ENCODE peak calls at places on chromosomes 7 and 10, in six cellular contexts. One of them, this sample, is unnamed. For H3K4me1 and H3K36me3, the result is how much of the 10 kb centered on the place peaks cover.

GRCh38 chr10:103448751-103449150 is 3.4 kb downstream of the CALHM2 start:
- DNase-seq in GM23338: no peak
- DNase-seq in endothelial cell of umbilical vein: peak
- DNase-seq in Panc1: no peak
- DNase-seq in stomach: no peak
- DNase-seq in HCT116: no peak
- DNase-seq in this sample: no peak

GRCh38 chr10:48656241-48656921 is 28.3 kb upstream of the WDFY4 start:
- DNase-seq in Panc1: peak
- DNase-seq in GM23338: peak
- DNase-seq in stomach: peak
- DNase-seq in endothelial cell of umbilical vein: peak
- DNase-seq in HCT116: peak
- DNase-seq in this sample: peak

GRCh38 chr10:35259769-35260397 is 76.4 kb upstream of the CCNY start:
- DNase-seq in Panc1: peak
- DNase-seq in GM23338: no peak
- DNase-seq in HCT116: no peak
- DNase-seq in endothelial cell of umbilical vein: no peak
- DNase-seq in stomach: no peak
- DNase-seq in this sample: no peak

GRCh38 chr10:69797959-69798358 is 3.7 kb upstream of the COL13A1 start:
- DNase-seq in Panc1: no peak
- DNase-seq in HCT116: no peak
- DNase-seq in GM23338: no peak
- DNase-seq in stomach: no peak
- DNase-seq in endothelial cell of umbilical vein: no peak
- DNase-seq in this sample: no peak

GRCh38 chr7:40147371-40148246 is 12.8 kb downstream of the SUGCT start:
- DNase-seq in HCT116: no peak
- DNase-seq in Panc1: no peak
- DNase-seq in GM23338: peak
- DNase-seq in endothelial cell of umbilical vein: no peak
- DNase-seq in stomach: no peak
- DNase-seq in this sample: no peak

GRCh38 chr10:27192284-27192683 is 37.1 kb downstream of the MASTL start:
- DNase-seq in stomach: no peak
- DNase-seq in endothelial cell of umbilical vein: peak
- DNase-seq in Panc1: peak
- DNase-seq in HCT116: peak
- DNase-seq in GM23338: no peak
- DNase-seq in this sample: no peak

GRCh38 chr10:69483988-69484387 is 32.7 kb downstream of the TSPAN15 start:
- DNase-seq in stomach: no peak
- DNase-seq in endothelial cell of umbilical vein: no peak
- DNase-seq in Panc1: no peak
- DNase-seq in HCT116: no peak
- DNase-seq in GM23338: no peak
- DNase-seq in this sample: no peak

GRCh38 chr7:5689118-5689517 is 92.3 kb downstream of the RNF216 start:
- DNase-seq in endothelial cell of umbilical vein: no peak
- DNase-seq in HCT116: no peak
- DNase-seq in GM23338: no peak
- DNase-seq in stomach: no peak
- DNase-seq in Panc1: no peak
- DNase-seq in this sample: no peak

GRCh38 chr10:79139124-79139835 is 70.5 kb downstream of the ZMIZ1 start:
- DNase-seq in endothelial cell of umbilical vein: peak
- DNase-seq in stomach: no peak
- DNase-seq in GM23338: no peak
- DNase-seq in Panc1: no peak
- DNase-seq in HCT116: no peak
- DNase-seq in this sample: no peak

GRCh38 chr7:4134631-4135030 is 547.5 kb upstream of the FOXK1 start:
- DNase-seq in GM23338: no peak
- DNase-seq in stomach: no peak
- DNase-seq in Panc1: no peak
- DNase-seq in HCT116: no peak
- DNase-seq in endothelial cell of umbilical vein: no peak
- DNase-seq in this sample: peak

GRCh38 chr7:34191766-34192550 is 286.6 kb downstream of the BMPER start:
- DNase-seq in endothelial cell of umbilical vein: no peak
- DNase-seq in GM23338: no peak
- DNase-seq in Panc1: no peak
- DNase-seq in stomach: no peak
- DNase-seq in HCT116: no peak
- DNase-seq in this sample: no peak

GRCh38 chr10:108327706-108328105 is 1163.2 kb upstream of the SORCS1 start:
- DNase-seq in endothelial cell of umbilical vein: no peak
- DNase-seq in stomach: no peak
- DNase-seq in Panc1: peak
- DNase-seq in GM23338: no peak
- DNase-seq in HCT116: no peak
- DNase-seq in this sample: no peak

GRCh38 chr10:7159517-7159916 is 251.3 kb downstream of the SFMBT2 start:
- DNase-seq in endothelial cell of umbilical vein: no peak
- DNase-seq in HCT116: no peak
- DNase-seq in stomach: no peak
- DNase-seq in Panc1: no peak
- DNase-seq in GM23338: no peak
- DNase-seq in this sample: no peak

GRCh38 chr7:51024867-51025266 is 242.2 kb upstream of the GRB10 start:
- DNase-seq in HCT116: no peak
- DNase-seq in Panc1: no peak
- DNase-seq in GM23338: no peak
- DNase-seq in endothelial cell of umbilical vein: no peak
- DNase-seq in stomach: no peak
- DNase-seq in this sample: no peak

GRCh38 chr10:88494537-88494936 is 88.6 kb downstream of the RNLS start:
- DNase-seq in GM23338: no peak
- DNase-seq in stomach: no peak
- DNase-seq in endothelial cell of umbilical vein: no peak
- DNase-seq in Panc1: no peak
- DNase-seq in HCT116: no peak
- DNase-seq in this sample: no peak

GRCh38 chr7:55570939-55571338 is 1.4 kb downstream of the VOPP1 start:
- DNase-seq in Panc1: no peak
- DNase-seq in stomach: no peak
- DNase-seq in HCT116: no peak
- DNase-seq in GM23338: no peak
- DNase-seq in endothelial cell of umbilical vein: peak
- DNase-seq in this sample: no peak

GRCh38 chr10:3763852-3764625 is 21.0 kb downstream of the KLF6 start:
- DNase-seq in endothelial cell of umbilical vein: no peak
- DNase-seq in GM23338: no peak
- DNase-seq in stomach: no peak
- DNase-seq in Panc1: peak
- DNase-seq in HCT116: no peak
- DNase-seq in this sample: no peak

GRCh38 chr10:3766046-3766761 is 18.8 kb downstream of the KLF6 start:
- DNase-seq in GM23338: no peak
- DNase-seq in endothelial cell of umbilical vein: no peak
- DNase-seq in HCT116: no peak
- DNase-seq in Panc1: no peak
- DNase-seq in stomach: no peak
- DNase-seq in this sample: no peak

GRCh38 chr10:112827951-112828350 is 122.1 kb upstream of the TCF7L2 start:
- DNase-seq in HCT116: no peak
- DNase-seq in stomach: no peak
- DNase-seq in endothelial cell of umbilical vein: no peak
- DNase-seq in GM23338: no peak
- DNase-seq in Panc1: no peak
- DNase-seq in this sample: no peak

GRCh38 chr10:111879964-111880363 is 303.6 kb downstream of the GPAM start:
- DNase-seq in HCT116: no peak
- DNase-seq in Panc1: no peak
- DNase-seq in GM23338: no peak
- DNase-seq in endothelial cell of umbilical vein: no peak
- DNase-seq in stomach: no peak
- DNase-seq in this sample: no peak

GRCh38 chr10:73413528-73414229 is at the start of gene ANXA7:
- DNase-seq in endothelial cell of umbilical vein: peak
- DNase-seq in stomach: peak
- DNase-seq in Panc1: peak
- DNase-seq in HCT116: peak
- DNase-seq in GM23338: peak
- DNase-seq in this sample: peak

GRCh38 chr7:101972627-101973026 is 155.2 kb downstream of the CUX1 start:
- DNase-seq in HCT116: no peak
- DNase-seq in GM23338: no peak
- DNase-seq in Panc1: no peak
- DNase-seq in endothelial cell of umbilical vein: no peak
- DNase-seq in stomach: no peak
- DNase-seq in this sample: peak

GRCh38 chr7:101970047-101970585 is 152.7 kb downstream of the CUX1 start:
- DNase-seq in Panc1: no peak
- DNase-seq in endothelial cell of umbilical vein: no peak
- DNase-seq in HCT116: no peak
- DNase-seq in stomach: no peak
- DNase-seq in GM23338: no peak
- DNase-seq in this sample: peak

GRCh38 chr7:101968720-101969466 is 151.5 kb downstream of the CUX1 start:
- DNase-seq in GM23338: no peak
- DNase-seq in HCT116: no peak
- DNase-seq in endothelial cell of umbilical vein: no peak
- DNase-seq in stomach: no peak
- DNase-seq in Panc1: no peak
- DNase-seq in this sample: peak

GRCh38 chr7:101973130-101973529 is 155.7 kb downstream of the CUX1 start:
- DNase-seq in endothelial cell of umbilical vein: no peak
- DNase-seq in Panc1: no peak
- DNase-seq in stomach: no peak
- DNase-seq in GM23338: no peak
- DNase-seq in HCT116: no peak
- DNase-seq in this sample: peak

DNA sequence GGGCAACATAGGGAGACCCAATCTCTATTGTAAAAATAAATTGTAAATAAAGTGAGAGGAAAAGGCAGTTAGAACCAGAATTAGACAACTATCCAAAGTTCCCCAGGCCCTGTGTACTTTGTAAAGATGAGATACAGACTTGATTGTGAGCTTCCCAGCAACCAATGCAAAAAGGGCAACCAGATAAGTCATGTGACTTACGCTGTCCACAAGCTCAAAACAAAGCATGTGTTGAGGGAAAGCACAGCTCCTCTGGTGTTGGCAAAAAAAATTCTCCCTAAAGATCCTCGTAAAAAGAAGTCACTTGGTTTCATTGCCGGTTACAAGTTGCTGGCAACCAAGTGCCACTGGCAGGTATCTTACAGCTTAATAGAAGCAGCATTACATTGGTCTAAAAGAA is 154.0 kb downstream of the CUX1 start:
- DNase-seq in stomach: no peak
- DNase-seq in GM23338: no peak
- DNase-seq in Panc1: no peak
- DNase-seq in endothelial cell of umbilical vein: no peak
- DNase-seq in HCT116: no peak
- DNase-seq in this sample: no peak
- H3K4me1 ChIP-seq in stomach: under half
- H3K4me1 ChIP-seq in GM23338: under half
- H3K4me1 ChIP-seq in Panc1: under half
- H3K4me1 ChIP-seq in endothelial cell of umbilical vein: under half
- H3K4me1 ChIP-seq in HCT116: under half
- H3K4me1 ChIP-seq in this sample: under half

GRCh38 chr7:31874631-31875374 is 187.8 kb downstream of the PPP1R17 start:
- DNase-seq in Panc1: no peak
- DNase-seq in GM23338: no peak
- DNase-seq in endothelial cell of umbilical vein: no peak
- DNase-seq in HCT116: no peak
- DNase-seq in stomach: no peak
- DNase-seq in this sample: no peak

GRCh38 chr7:31878875-31879274 is 191.3 kb downstream of the PDE1C start:
- DNase-seq in GM23338: no peak
- DNase-seq in endothelial cell of umbilical vein: no peak
- DNase-seq in HCT116: no peak
- DNase-seq in stomach: no peak
- DNase-seq in Panc1: no peak
- DNase-seq in this sample: no peak

GRCh38 chr7:31873816-31874597 is 187.0 kb downstream of the PPP1R17 start:
- DNase-seq in endothelial cell of umbilical vein: no peak
- DNase-seq in stomach: no peak
- DNase-seq in HCT116: no peak
- DNase-seq in Panc1: no peak
- DNase-seq in GM23338: no peak
- DNase-seq in this sample: no peak

DNA sequence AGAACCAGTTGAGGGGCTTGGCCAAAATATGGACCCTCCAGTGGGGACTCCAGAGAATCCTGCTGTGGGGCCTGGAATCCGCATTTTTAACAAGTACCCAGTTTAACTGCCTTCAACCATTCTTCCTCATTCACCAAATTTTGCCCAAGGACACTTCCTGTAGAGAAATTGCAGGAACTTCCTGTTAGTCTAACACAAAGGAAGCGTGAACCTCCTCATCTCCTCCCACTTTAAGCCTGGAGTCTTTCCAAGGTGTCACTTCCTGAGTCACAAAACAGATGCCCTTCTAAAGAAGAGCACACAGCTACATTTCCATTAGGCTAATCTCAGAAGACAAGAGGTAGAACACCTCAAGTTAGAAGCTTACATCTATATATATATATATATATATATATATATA is 188.4 kb downstream of the PPP1R17 start:
- DNase-seq in endothelial cell of umbilical vein: peak
- DNase-seq in HCT116: no peak
- DNase-seq in stomach: no peak
- DNase-seq in GM23338: no peak
- DNase-seq in Panc1: no peak
- DNase-seq in this sample: no peak
- TF ChIP-seq POLR2AphosphoS5 in endothelial cell of umbilical vein: peak
- TF ChIP-seq POLR2AphosphoS5 in HCT116: no peak
- TF ChIP-seq POLR2AphosphoS5 in stomach: no peak
- TF ChIP-seq POLR2AphosphoS5 in GM23338: no peak
- TF ChIP-seq POLR2AphosphoS5 in Panc1: no peak
- TF ChIP-seq POLR2AphosphoS5 in this sample: no peak

DNA sequence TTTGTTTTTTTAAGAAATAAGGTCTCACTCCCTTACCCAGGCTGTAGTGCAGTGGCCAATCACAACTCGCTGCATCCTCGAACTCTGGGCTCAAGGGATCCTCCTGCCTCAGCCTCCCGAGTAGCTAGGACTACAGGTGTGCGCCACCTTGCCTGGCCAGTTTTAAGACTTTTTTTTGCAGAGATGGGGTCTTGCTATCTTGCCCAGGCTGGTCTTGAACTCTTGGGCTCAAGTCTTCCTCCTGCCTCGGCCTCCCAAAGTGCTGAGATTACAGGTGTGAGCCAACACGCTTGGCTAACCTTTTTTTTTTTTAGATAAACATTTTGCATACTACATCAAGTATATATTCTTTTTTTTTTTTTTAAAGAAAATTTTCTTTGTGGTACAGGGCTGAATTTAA is 18.2 kb downstream of the SEC23IP start:
- DNase-seq in Panc1: no peak
- DNase-seq in GM23338: no peak
- DNase-seq in HCT116: no peak
- DNase-seq in stomach: no peak
- DNase-seq in endothelial cell of umbilical vein: no peak
- DNase-seq in this sample: no peak
- H3K36me3 ChIP-seq in Panc1: under half
- H3K36me3 ChIP-seq in GM23338: under half
- H3K36me3 ChIP-seq in HCT116: half or more
- H3K36me3 ChIP-seq in stomach: under half
- H3K36me3 ChIP-seq in endothelial cell of umbilical vein: under half
- H3K36me3 ChIP-seq in this sample: half or more

GRCh38 chr10:53135897-53136253 is 363.3 kb upstream of the MBL2 start:
- DNase-seq in Panc1: no peak
- DNase-seq in GM23338: no peak
- DNase-seq in HCT116: no peak
- DNase-seq in stomach: no peak
- DNase-seq in endothelial cell of umbilical vein: no peak
- DNase-seq in this sample: no peak
- H3K4me1 ChIP-seq in Panc1: under half
- H3K4me1 ChIP-seq in GM23338: under half
- H3K4me1 ChIP-seq in HCT116: under half
- H3K4me1 ChIP-seq in stomach: under half
- H3K4me1 ChIP-seq in endothelial cell of umbilical vein: under half
- H3K4me1 ChIP-seq in this sample: under half

This sample was measured in spleen.